ENCODE peak calls at places on chromosome 19, in four cellular contexts. X, Y, M and C are unnamed samples.

GRCh38 chr19:35904312-35905068 is 2.2 kb downstream of the HCST start:
- DNase-seq in M (no peak), Y (no peak), X (no peak), C (no peak)

GRCh38 chr19:54684537-54684936 is 21.8 kb downstream of the LILRB4 start:
- DNase-seq in M (no peak), Y (peak; percentile 49), X (no peak), C (no peak)

GRCh38 chr19:4144666-4145261 is 8.7 kb upstream of the CREB3L3 start:
- DNase-seq in M (peak; percentile 71), X (peak; percentile 12), Y (no peak), C (peak; percentile 32)

GRCh38 chr19:18086590-18087138 is at the start of gene IL12RB1:
- DNase-seq in X (no peak), M (peak; percentile 47), Y (no peak), C (peak; percentile 42)

GRCh38 chr19:7115721-7116120 is 46.2 kb downstream of the ZNF557 start:
- DNase-seq in X (no peak), M (no peak), Y (no peak), C (no peak)

GRCh38 chr19:1189419-1189818 is 15.4 kb upstream of the SBNO2 start:
- DNase-seq in Y (no peak), M (no peak), X (no peak), C (no peak)

GRCh38 chr19:45137179-45137761 is 23.5 kb downstream of the NKPD1 start:
- DNase-seq in M (peak; percentile 55), Y (no peak), X (peak; percentile 63), C (no peak)

GRCh38 chr19:5051619-5052018 is 82.7 kb downstream of the KDM4B start:
- DNase-seq in M (no peak), Y (no peak), X (no peak), C (no peak)

GRCh38 chr19:1171755-1172352 is 2.2 kb downstream of the SBNO2 start:
- DNase-seq in M (no peak), Y (no peak), X (no peak), C (peak; percentile 32)

GRCh38 chr19:3080281-3080680 is 13.9 kb upstream of the GNA11 start:
- DNase-seq in M (peak; percentile 79), Y (no peak), X (peak; percentile 27), C (no peak)

GRCh38 chr19:57171551-57172081 is 4.3 kb upstream of the DUXA start:
- DNase-seq in M (peak; percentile 10), Y (peak; percentile 20), X (peak; percentile 95), C (no peak)

GRCh38 chr19:1509589-1510441 is 3.0 kb downstream of the ADAMTSL5 start:
- DNase-seq in M (no peak), Y (no peak), X (no peak), C (no peak)

GRCh38 chr19:18304194-18304495 is 18.7 kb downstream of the LSM4 start:
- DNase-seq in X (no peak), Y (no peak), M (no peak), C (no peak)

GRCh38 chr19:30360378-30361106 is 11.6 kb upstream of the ZNF536 start:
- DNase-seq in M (no peak), Y (no peak), X (peak; percentile 85), C (peak; percentile 3)

GRCh38 chr19:5621945-5622464 is 571 bp downstream of the SAFB2 start:
- DNase-seq in Y (no peak), M (peak; percentile 32), X (peak; percentile 29), C (no peak)

GRCh38 chr19:3154957-3155736 is 19.3 kb downstream of the GNA15 start:
- DNase-seq in X (peak; percentile 66), M (peak; percentile 62), Y (peak; percentile 50), C (peak; percentile 61)

GRCh38 chr19:51172223-51172622 is 30.1 kb downstream of the SIGLEC7 start:
- DNase-seq in Y (no peak), X (no peak), M (no peak), C (no peak)

GRCh38 chr19:30373593-30373992 is 1.4 kb downstream of the ZNF536 start:
- DNase-seq in M (no peak), X (no peak), Y (no peak), C (peak; percentile 7)

GRCh38 chr19:7004313-7004931 is 16.8 kb downstream of the MBD3L2B start:
- DNase-seq in M (no peak), Y (peak; percentile 49), X (no peak), C (no peak)

GRCh38 chr19:45363861-45364459 is 6.4 kb downstream of the ERCC2 start:
- DNase-seq in X (no peak), Y (no peak), M (no peak), C (no peak)

GRCh38 chr19:39078436-39079200 is 5.5 kb upstream of the ACP7 start:
- DNase-seq in X (no peak), M (no peak), Y (peak; percentile 30), C (no peak)

GRCh38 chr19:5867201-5868136 is 2.9 kb downstream of the FUT5 start:
- DNase-seq in M (no peak), Y (no peak), X (no peak), C (no peak)

GRCh38 chr19:47226426-47227346 is 4.3 kb downstream of the BBC3 start:
- DNase-seq in Y (peak; percentile 89), M (peak; percentile 90), X (peak; percentile 60), C (peak; percentile 80)

GRCh38 chr19:2633693-2634075 is 68.8 kb downstream of the GNG7 start:
- DNase-seq in X (no peak), Y (no peak), M (no peak), C (no peak)

GRCh38 chr19:29966594-29967249 is 24.7 kb downstream of the URI1 start:
- DNase-seq in X (no peak), Y (peak; percentile 10), M (no peak), C (no peak)

GRCh38 chr19:2243274-2244121 is 5.6 kb upstream of the AMH start:
- DNase-seq in M (peak; percentile 44), Y (no peak), X (peak; percentile 93), C (no peak)

GRCh38 chr19:38562096-38562495 is 55.7 kb downstream of the MAP4K1 start:
- DNase-seq in Y (no peak), X (no peak), M (no peak), C (no peak)

GRCh38 chr19:13001502-13002388 is 6.5 kb downstream of the NFIX start:
- DNase-seq in X (no peak), Y (no peak), M (peak; percentile 52), C (peak; percentile 71)

DNA sequence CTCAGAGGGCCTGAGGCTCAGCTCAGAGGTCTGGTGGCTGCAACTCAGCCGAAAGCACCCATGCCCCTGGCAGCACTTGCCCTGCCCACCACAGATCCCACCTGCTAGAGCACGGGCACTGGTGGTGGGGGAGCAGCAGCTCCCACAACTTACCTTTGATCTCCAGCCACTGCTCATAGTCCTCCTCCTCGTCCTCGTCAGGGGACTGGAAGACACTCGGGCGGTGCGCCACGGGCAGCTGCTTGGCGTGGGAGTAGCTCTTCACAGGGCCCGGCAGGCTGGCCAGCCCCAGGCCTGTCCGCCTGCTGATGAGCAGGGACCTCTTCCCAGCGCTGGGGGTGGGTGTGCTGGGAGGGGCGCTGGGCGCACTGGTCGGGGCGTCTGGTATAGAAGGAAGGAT is 14.6 kb downstream of the SUGP1 start:
- DNase-seq in Y (no peak), X (no peak), M (no peak), C (no peak)
- H3K36me3 ChIP-seq in Y (peaks cover 33% of the 10 kb centered on the region), X (peaks cover 7% of the 10 kb centered on the region), M (peaks cover 50% of the 10 kb centered on the region), C (peaks cover 100% of the 10 kb centered on the region)

GRCh38 chr19:42424345-42424707 is 2.9 kb downstream of the LIPE start:
- DNase-seq in X (no peak), M (no peak), Y (no peak), C (no peak)
- TF ChIP-seq EP300 in X (no peak), M (no peak), Y (no peak), C (no peak)

DNA sequence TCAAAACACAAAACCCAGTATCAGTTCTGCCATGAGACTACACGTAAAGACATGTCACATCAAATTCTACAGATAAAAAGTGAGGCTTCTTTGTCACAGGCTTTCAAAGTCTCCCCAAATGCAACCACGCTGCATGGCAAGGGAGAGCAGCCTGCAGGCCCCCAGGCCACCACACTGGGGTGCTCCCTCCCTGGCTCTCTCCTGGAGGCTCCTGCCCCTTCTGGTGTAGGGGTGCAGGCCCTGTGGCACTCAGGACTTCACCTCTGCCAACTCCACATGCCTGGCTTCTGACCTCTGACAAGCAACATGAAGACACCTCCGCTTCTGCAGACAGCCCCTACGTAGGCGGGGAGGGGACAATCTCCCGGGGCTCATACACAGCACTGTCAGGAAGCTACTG is 14.3 kb downstream of the AKAP8 start:
- DNase-seq in X (no peak), Y (no peak), M (no peak), C (no peak)
- TF ChIP-seq CTCF in X (no peak), Y (no peak), M (no peak), C (no peak)

GRCh38 chr19:52345162-52345561 is 9.1 kb downstream of the ZNF610 start:
- DNase-seq in M (no peak), Y (no peak), X (no peak), C (no peak)

DNA sequence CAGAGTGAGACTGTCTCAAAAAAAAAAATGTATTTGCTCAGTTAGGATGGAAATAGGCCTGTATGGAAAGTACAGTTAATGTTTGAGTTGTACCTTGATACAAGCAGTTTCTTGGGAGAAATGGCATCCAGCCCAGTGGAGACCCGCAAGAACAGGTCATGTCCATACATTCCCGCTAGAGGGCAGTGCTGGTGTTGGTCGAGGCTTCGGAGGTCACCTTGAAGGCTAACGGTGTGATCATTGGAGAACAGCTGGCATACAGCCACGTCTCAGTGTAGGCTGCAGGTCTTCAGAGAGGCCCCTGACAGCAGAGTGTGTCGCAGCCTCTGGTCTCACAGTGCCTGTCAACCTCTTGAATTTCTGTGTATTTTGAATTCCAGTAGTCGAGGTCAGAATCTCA is 7.5 kb downstream of the ZNF610 start:
- DNase-seq in M (peak; percentile 9), X (peak; percentile 74), Y (peak; percentile 15), C (peak; percentile 36)
- H3K36me3 ChIP-seq in M (no peaks in the 10 kb centered on the region), X (no peaks in the 10 kb centered on the region), Y (no peaks in the 10 kb centered on the region), C (peaks cover 18% of the 10 kb centered on the region)